ENCODE peak calls at places on chromosomes 1 and 21, in four cellular contexts. U is K562, E is HepG2, Y is GM12878. K is an unnamed sample.

GRCh38 chr1:212317916-212318315 is 32.7 kb downstream of the PPP2R5A start:
- DNase-seq in U (no peak), E (no peak), Y (no peak), K (no peak)

GRCh38 chr1:161229896-161230295 is 4.0 kb downstream of the TOMM40L start:
- DNase-seq in U (no peak), E (no peak), Y (no peak), K (no peak)

GRCh38 chr1:39656416-39656815 is 15.5 kb downstream of the NT5C1A start:
- DNase-seq in U (no peak), E (no peak), Y (no peak), K (no peak)

GRCh38 chr1:95352767-95353166 is 118.8 kb downstream of the RWDD3 start:
- DNase-seq in U (no peak), E (peak), Y (no peak), K (no peak)

GRCh38 chr1:61851849-61852692 is 109.8 kb downstream of the PATJ start:
- DNase-seq in U (peak), E (peak), Y (no peak), K (no peak)

GRCh38 chr1:147389532-147390184 is 147.2 kb downstream of the CHD1L start:
- DNase-seq in U (peak), E (peak), Y (no peak), K (peak)

GRCh38 chr1:17161137-17161700 is 42.0 kb upstream of the PADI2 start:
- DNase-seq in U (no peak), E (no peak), Y (no peak), K (peak)

GRCh38 chr1:228869312-228869824 is 134.1 kb downstream of the RHOU start:
- DNase-seq in U (no peak), E (no peak), Y (no peak), K (no peak)

GRCh38 chr1:7389786-7390603 is 381.1 kb upstream of the VAMP3 start:
- DNase-seq in U (no peak), E (no peak), Y (no peak), K (peak)

GRCh38 chr1:19949016-19949415 is 25.6 kb upstream of the PLA2G2E start:
- DNase-seq in U (no peak), E (peak), Y (no peak), K (no peak)

GRCh38 chr1:150302338-150302737 is 8.7 kb downstream of the MRPS21 start:
- DNase-seq in U (no peak), E (no peak), Y (no peak), K (no peak)

GRCh38 chr1:70286453-70286852 is 65.3 kb downstream of the SRSF11 start:
- DNase-seq in U (no peak), E (no peak), Y (no peak), K (no peak)

GRCh38 chr1:246527402-246528088 is 20.5 kb upstream of the SMYD3 start:
- DNase-seq in U (no peak), E (no peak), Y (no peak), K (no peak)

GRCh38 chr1:203267347-203267846 is 37.9 kb upstream of the BTG2 start:
- DNase-seq in U (peak), E (peak), Y (no peak), K (peak)

GRCh38 chr1:156586892-156587477 is 4.6 kb upstream of the NAXE start:
- DNase-seq in U (no peak), E (no peak), Y (no peak), K (no peak)

GRCh38 chr21:39610705-39611104 is 2.0 kb upstream of the B3GALT5 start:
- DNase-seq in U (no peak), E (peak), Y (no peak), K (peak)

GRCh38 chr1:156128749-156129682 is 14.5 kb downstream of the LMNA start:
- DNase-seq in U (no peak), E (no peak), Y (no peak), K (no peak)

GRCh38 chr1:42739753-42740700 is at the start of gene CLDN19:
- DNase-seq in U (peak), E (peak), Y (no peak), K (peak)

GRCh38 chr1:91944087-91944486 is 5.1 kb upstream of the BRDT start:
- DNase-seq in U (no peak), E (no peak), Y (no peak), K (no peak)

GRCh38 chr21:34020005-34020847 is 53.2 kb upstream of the MRPS6 start:
- DNase-seq in U (no peak), E (peak), Y (peak), K (no peak)

GRCh38 chr1:82001345-82001744 is 200.6 kb downstream of the ADGRL2 start:
- DNase-seq in U (no peak), E (no peak), Y (no peak), K (no peak)

GRCh38 chr1:207965602-207966387 is 54.9 kb upstream of the CD34 start:
- DNase-seq in U (no peak), E (peak), Y (no peak), K (no peak)

GRCh38 chr1:79006564-79006963 is at the start of gene ADGRL4:
- DNase-seq in U (no peak), E (no peak), Y (no peak), K (peak)

GRCh38 chr1:30798389-30798951 is 40.9 kb upstream of the LAPTM5 start:
- DNase-seq in U (no peak), E (no peak), Y (no peak), K (no peak)

GRCh38 chr1:8538502-8538901 is 220.6 kb downstream of the SLC45A1 start:
- DNase-seq in U (no peak), E (no peak), Y (no peak), K (no peak)

GRCh38 chr1:58620926-58621325 is 43.9 kb upstream of the TACSTD2 start:
- DNase-seq in U (no peak), E (no peak), Y (no peak), K (no peak)
- TF ChIP-seq GABPA in U (no peak), E (no peak), Y (no peak), K (no peak)

GRCh38 chr21:44085491-44086321 is 21.5 kb upstream of the PWP2 start:
- DNase-seq in U (no peak), E (no peak), Y (no peak), K (no peak)

GRCh38 chr21:44088401-44088780 is 18.8 kb upstream of the PWP2 start:
- DNase-seq in U (no peak), E (no peak), Y (no peak), K (no peak)

GRCh38 chr21:44087426-44088400 is 19.5 kb upstream of the PWP2 start:
- DNase-seq in U (no peak), E (no peak), Y (no peak), K (peak)

GRCh38 chr21:44084496-44085241 is 22.5 kb upstream of the PWP2 start:
- DNase-seq in U (no peak), E (no peak), Y (no peak), K (no peak)

DNA sequence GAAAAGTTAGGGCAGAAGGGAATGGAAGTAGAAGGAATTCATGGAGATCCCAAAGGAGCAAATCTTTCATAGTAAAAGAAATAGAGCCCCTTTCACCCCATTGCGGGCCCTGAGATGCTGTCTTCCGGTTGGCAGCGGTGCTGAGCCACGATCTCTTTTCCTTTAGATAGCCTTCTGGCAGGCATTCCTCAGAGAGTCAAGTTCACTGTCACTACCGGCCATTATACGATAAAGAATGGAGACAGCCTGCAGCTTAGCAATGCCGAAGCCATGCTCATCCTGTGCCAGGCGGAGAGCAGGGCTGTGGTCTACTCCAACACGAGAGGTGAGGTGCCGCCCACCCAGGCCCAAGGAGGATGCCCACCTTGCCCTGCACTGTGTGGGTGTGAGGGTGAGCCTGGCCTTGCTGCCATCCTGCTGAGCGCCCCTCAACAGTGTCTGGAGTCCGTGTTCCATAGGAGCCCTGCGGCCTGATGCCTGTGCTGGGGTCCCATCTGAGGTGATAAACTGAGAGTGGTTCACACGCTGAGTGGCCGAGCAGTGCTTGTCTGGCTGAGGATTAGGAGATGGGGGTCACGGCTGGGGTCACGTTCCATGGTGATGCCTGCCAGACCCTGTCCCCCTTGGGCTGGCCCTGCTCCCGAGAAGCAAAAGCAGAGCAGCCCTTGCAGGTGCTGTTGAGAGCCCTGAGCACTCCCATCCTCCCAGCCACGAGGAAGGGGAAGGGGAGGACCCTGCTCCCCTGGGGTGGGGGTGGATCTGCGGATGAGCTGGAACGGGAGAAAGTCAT is 20.4 kb upstream of the PWP2 start:
- DNase-seq in U (no peak), E (no peak), Y (no peak), K (no peak)
- TF ChIP-seq USF2 in U (no peak), E (no peak), Y (no peak), K (no peak)

DNA sequence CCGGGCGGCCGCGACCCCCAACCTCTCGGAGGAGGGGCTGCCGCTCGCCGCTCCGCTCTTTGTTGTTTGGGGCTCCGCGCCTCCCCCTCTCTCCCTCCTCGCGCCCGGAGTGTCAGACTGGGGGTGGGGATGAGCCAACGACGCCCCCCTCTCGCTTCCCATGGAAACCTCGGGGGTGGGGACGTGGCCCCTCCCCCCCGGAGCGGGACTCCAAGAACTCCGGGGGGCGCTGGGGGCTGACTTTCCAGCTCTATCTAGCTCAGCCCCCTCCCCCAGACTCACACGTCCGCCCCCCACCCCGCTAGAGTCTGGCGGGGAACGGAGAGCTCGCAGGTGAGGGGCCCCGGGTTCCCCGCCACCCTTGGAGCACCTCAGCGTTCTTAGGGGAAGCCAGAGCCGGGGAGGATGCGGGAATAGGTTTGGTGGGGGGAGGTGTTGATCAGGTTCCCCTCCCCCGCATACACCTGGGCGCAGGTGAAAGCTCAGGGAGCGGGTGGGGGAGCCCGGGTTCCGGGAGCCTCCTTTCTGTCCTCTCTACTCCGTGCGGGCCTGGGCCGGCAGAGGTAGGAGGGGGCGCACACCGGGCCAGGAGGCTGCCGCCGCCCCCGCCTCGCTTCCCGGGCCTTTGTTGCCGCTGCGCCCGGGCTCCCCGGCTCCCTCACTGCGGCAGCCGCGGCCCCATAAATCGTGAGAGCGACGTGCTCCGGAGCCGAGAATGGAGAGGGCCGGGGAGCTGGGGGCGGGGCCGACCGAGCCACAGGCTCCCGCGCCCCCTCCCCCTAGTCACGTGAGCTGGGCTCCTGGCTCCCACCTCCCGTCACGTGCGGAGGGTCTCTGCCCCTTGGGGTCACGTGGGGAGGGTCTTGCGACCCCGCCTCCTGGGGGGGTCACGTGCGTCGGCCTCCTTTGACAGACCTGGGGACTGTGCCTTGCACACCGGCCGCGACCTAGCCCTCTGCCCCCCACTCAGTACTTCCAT is 1.9 kb downstream of the EFNA3 start:
- DNase-seq in U (peak), E (no peak), Y (no peak), K (peak)
- TF ChIP-seq HDAC2 in U (no peak), E (no peak), Y (no peak), K (peak)

DNA sequence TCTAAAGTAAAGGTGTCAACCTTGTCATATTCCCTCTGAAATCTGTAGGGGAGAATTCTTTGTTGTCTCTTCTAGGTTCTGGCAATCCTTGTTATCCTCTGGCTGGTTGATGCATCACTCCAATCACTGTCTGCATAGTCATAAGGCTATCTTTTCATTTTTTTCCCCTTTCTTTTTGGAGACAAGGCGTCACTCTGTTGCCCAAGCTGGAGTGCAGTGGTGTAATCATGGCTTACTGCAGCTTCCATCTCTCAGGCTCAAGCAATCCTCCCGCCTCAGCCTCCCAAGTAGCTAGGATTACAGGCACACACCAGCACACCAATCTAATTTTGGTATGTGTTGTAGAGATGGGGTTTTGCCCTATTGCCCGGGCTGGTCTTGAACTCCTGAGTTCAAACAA is 12.9 kb downstream of the DPYD start:
- DNase-seq in U (no peak), E (no peak), Y (no peak), K (no peak)
- TF ChIP-seq GABPA in U (no peak), E (no peak), Y (no peak), K (no peak)

GRCh38 chr1:110387048-110387748 is 3.6 kb downstream of the SLC16A4 start:
- DNase-seq in U (no peak), E (no peak), Y (no peak), K (no peak)

GRCh38 chr1:110393286-110393685 is 2.5 kb upstream of the SLC16A4 start:
- DNase-seq in U (no peak), E (no peak), Y (no peak), K (no peak)

GRCh38 chr1:110393691-110394564 is 3.1 kb upstream of the SLC16A4 start:
- DNase-seq in U (no peak), E (peak), Y (no peak), K (no peak)

GRCh38 chr1:110390692-110391232 is at the start of gene SLC16A4:
- DNase-seq in U (no peak), E (peak), Y (no peak), K (no peak)

DNA sequence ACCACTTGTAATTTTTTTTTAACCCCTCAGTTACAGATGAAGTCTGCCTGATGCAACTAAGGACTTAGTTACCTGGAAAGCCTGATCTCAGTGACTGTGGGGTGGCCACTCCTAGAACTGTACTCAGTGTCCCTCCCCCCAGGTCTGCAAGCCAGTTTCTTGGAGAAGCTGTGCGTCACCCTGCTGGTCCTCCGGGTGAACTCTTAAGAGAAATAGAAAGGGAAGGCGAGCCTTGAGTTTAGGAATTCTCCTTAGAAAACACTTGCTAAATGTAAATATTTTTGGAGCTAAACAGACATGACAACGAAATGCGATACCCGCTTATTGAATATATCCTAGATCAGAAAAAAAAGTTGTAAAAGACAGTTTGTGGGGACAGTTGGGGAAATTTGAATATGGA is 730 bp downstream of the SLC16A4 start:
- DNase-seq in U (peak), E (no peak), Y (no peak), K (no peak)
- TF ChIP-seq USF2 in U (no peak), E (no peak), Y (no peak), K (no peak)

DNA sequence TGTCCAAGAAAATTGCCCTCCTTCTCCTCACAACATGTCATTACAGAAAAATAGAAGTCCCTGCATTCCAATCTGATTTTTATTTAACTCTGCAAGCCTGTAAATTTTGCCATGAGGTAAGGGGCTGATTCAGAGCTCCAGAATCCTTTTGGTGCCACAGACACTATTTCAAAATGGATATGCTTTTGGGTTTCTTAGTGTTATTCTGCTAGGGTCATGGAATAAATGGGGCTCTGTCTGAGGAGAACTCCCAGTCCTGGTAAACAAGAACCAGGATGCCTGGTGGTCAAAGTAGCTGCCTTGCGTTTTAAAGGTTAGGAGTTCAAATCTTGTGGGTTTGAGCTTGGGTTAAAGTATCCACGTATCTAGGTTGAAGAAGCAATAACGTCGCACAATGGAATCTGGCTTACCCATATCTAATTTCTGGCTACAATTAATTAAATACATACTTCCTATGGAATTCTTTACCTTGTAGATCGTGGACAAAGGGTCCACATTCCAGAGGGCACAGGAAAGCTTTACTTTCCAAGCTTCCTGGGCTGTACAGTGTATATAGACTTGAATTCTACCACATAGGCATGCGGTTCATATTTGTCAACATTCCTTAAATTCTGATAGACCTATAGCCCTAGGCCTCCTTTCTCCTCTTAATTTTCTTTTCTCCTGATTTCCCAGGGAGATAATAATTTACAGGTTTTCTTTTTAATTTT is 98.0 kb upstream of the CDC42BPA start:
- DNase-seq in U (no peak), E (no peak), Y (no peak), K (no peak)
- TF ChIP-seq HDAC2 in U (no peak), E (no peak), Y (no peak), K (no peak)

K was measured in H1.